ENCODE peak calls at places on chromosomes 3 and 15, in four cellular contexts. One of them, this sample, is unnamed.

GRCh38 chr15:63349156-63349555 is 32.5 kb downstream of the CA12 start:
- DNase-seq in HepG2: no peak
- DNase-seq in K562: no peak
- DNase-seq in GM12878: no peak
- DNase-seq in this sample: no peak

GRCh38 chr3:97658670-97659285 is 105.8 kb upstream of the ARL6 start:
- DNase-seq in HepG2: peak; percentile 21
- DNase-seq in K562: peak; percentile 3
- DNase-seq in GM12878: no peak
- DNase-seq in this sample: no peak

GRCh38 chr3:32276279-32276841 is 37.9 kb downstream of the CMTM8 start:
- DNase-seq in HepG2: peak; percentile 67
- DNase-seq in K562: no peak
- DNase-seq in GM12878: no peak
- DNase-seq in this sample: no peak

GRCh38 chr3:49476563-49476962 is 6.5 kb downstream of the DAG1 start:
- DNase-seq in HepG2: no peak
- DNase-seq in K562: no peak
- DNase-seq in GM12878: peak; percentile 65
- DNase-seq in this sample: no peak

GRCh38 chr3:150371741-150372254 is 36.3 kb upstream of the TSC22D2 start:
- DNase-seq in HepG2: peak; percentile 85
- DNase-seq in K562: peak; percentile 58
- DNase-seq in GM12878: no peak
- DNase-seq in this sample: no peak

GRCh38 chr15:63288778-63289378 is 11.5 kb downstream of the APH1B start:
- DNase-seq in HepG2: peak; percentile 52
- DNase-seq in K562: peak; percentile 69
- DNase-seq in GM12878: no peak
- DNase-seq in this sample: no peak

GRCh38 chr3:171982829-171983228 is 56.5 kb upstream of the FNDC3B start:
- DNase-seq in HepG2: no peak
- DNase-seq in K562: no peak
- DNase-seq in GM12878: no peak
- DNase-seq in this sample: no peak

GRCh38 chr3:153070153-153070868 is 91.7 kb upstream of the RAP2B start:
- DNase-seq in HepG2: no peak
- DNase-seq in K562: peak; percentile 44
- DNase-seq in GM12878: no peak
- DNase-seq in this sample: no peak

GRCh38 chr3:127545711-127546457 is 44.6 kb downstream of the TPRA1 start:
- DNase-seq in HepG2: no peak
- DNase-seq in K562: no peak
- DNase-seq in GM12878: no peak
- DNase-seq in this sample: no peak

GRCh38 chr3:177529716-177530335 is 332.5 kb upstream of the TBL1XR1 start:
- DNase-seq in HepG2: no peak
- DNase-seq in K562: no peak
- DNase-seq in GM12878: no peak
- DNase-seq in this sample: no peak

GRCh38 chr15:57411945-57412768 is 35.9 kb downstream of the CGNL1 start:
- DNase-seq in HepG2: no peak
- DNase-seq in K562: no peak
- DNase-seq in GM12878: no peak
- DNase-seq in this sample: no peak

GRCh38 chr3:55373413-55373812 is 113.7 kb downstream of the WNT5A start:
- DNase-seq in HepG2: no peak
- DNase-seq in K562: no peak
- DNase-seq in GM12878: no peak
- DNase-seq in this sample: no peak

GRCh38 chr3:30628931-30629590 is 22.7 kb downstream of the TGFBR2 start:
- DNase-seq in HepG2: no peak
- DNase-seq in K562: no peak
- DNase-seq in GM12878: no peak
- DNase-seq in this sample: no peak

GRCh38 chr3:34019158-34019557 is 220.7 kb downstream of the PDCD6IP start:
- DNase-seq in HepG2: no peak
- DNase-seq in K562: no peak
- DNase-seq in GM12878: no peak
- DNase-seq in this sample: no peak

GRCh38 chr3:88222343-88222742 is 72.6 kb downstream of the C3orf38 start:
- DNase-seq in HepG2: no peak
- DNase-seq in K562: no peak
- DNase-seq in GM12878: no peak
- DNase-seq in this sample: no peak

GRCh38 chr3:60610441-60611112 is 640.7 kb downstream of the FHIT start:
- DNase-seq in HepG2: no peak
- DNase-seq in K562: no peak
- DNase-seq in GM12878: no peak
- DNase-seq in this sample: no peak

GRCh38 chr3:45059132-45059531 is 33.0 kb downstream of the CLEC3B start:
- DNase-seq in HepG2: no peak
- DNase-seq in K562: no peak
- DNase-seq in GM12878: no peak
- DNase-seq in this sample: no peak

GRCh38 chr15:23648920-23649515 is 1.4 kb upstream of the MAGEL2 start:
- DNase-seq in HepG2: peak; percentile 16
- DNase-seq in K562: peak; percentile 58
- DNase-seq in GM12878: no peak
- DNase-seq in this sample: peak; percentile 67

GRCh38 chr15:65081758-65082157 is 5.2 kb downstream of the KBTBD13 start:
- DNase-seq in HepG2: no peak
- DNase-seq in K562: no peak
- DNase-seq in GM12878: no peak
- DNase-seq in this sample: no peak

GRCh38 chr3:73540969-73541740 is 83.6 kb downstream of the PDZRN3 start:
- DNase-seq in HepG2: no peak
- DNase-seq in K562: no peak
- DNase-seq in GM12878: no peak
- DNase-seq in this sample: no peak

GRCh38 chr3:161274691-161275298 is 53.7 kb downstream of the NMD3 start:
- DNase-seq in HepG2: peak; percentile 51
- DNase-seq in K562: peak; percentile 45
- DNase-seq in GM12878: no peak
- DNase-seq in this sample: peak; percentile 54
- TF ChIP-seq NR2C2 in HepG2: no peak
- TF ChIP-seq NR2C2 in K562: no peak
- TF ChIP-seq NR2C2 in GM12878: no peak
- TF ChIP-seq NR2C2 in this sample: no peak

GRCh38 chr15:69824075-69824876 is 273.4 kb downstream of the TLE3 start:
- DNase-seq in HepG2: no peak
- DNase-seq in K562: no peak
- DNase-seq in GM12878: no peak
- DNase-seq in this sample: no peak
- TF ChIP-seq USF2 in HepG2: no peak
- TF ChIP-seq USF2 in K562: no peak
- TF ChIP-seq USF2 in GM12878: no peak
- TF ChIP-seq USF2 in this sample: no peak

DNA sequence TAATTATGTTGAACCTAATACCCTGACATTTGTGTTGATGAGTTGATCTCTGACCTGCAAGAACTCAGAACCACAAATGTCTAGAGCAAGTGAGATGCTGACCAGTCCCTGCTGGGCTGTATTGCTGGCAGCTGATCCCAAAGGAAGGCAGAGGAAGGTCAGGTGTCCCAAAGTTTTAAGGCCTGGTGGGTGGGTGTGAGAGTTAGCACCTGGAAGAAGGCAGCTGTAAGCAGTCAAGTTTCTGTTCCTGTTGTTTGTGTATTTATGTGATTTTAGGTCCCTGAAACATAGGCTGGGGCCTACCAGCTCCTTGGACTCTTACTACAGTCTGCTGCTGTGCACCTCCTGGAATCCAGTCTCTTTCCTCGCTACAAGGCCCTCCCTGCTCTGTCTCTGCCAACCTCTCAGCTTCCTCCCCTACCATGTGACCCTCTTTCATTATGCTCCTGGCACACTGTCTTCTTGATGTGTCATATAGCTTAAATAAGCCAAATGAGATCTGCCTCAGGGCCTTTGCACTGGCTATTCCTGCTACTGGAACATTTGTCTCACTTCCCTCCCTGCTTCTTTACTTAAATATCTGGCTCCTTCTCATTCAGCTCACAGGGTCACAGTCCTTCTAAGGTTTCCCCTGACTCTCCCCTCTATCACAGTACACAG is 31.0 kb upstream of the ATOSA start:
- DNase-seq in HepG2: no peak
- DNase-seq in K562: no peak
- DNase-seq in GM12878: peak; percentile 8
- DNase-seq in this sample: no peak
- TF ChIP-seq NR2C2 in HepG2: no peak
- TF ChIP-seq NR2C2 in K562: no peak
- TF ChIP-seq NR2C2 in GM12878: no peak
- TF ChIP-seq NR2C2 in this sample: no peak

GRCh38 chr3:191901746-191902145 is 440.8 kb downstream of the PYDC2 start:
- DNase-seq in HepG2: no peak
- DNase-seq in K562: no peak
- DNase-seq in GM12878: no peak
- DNase-seq in this sample: no peak
- TF ChIP-seq USF2 in HepG2: no peak
- TF ChIP-seq USF2 in K562: no peak
- TF ChIP-seq USF2 in GM12878: no peak
- TF ChIP-seq USF2 in this sample: no peak

DNA sequence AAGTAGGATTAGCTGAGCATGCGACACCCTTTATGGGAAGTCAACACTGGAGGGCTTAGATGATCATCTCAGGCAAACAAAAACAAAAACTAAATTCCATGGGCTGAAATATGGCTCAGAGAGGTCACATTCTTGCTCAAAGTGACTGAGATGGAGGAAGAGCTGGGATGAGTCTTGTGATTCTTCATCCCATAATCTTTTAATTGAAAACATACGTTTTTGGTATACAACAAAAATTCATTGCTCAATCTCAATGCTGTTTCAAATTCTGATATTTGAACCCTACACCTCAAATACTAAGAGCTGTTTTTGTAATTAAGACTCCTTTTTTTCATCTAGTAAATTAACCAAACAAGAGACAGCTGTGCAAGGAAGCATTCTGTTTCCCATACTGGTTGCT is 257.0 kb downstream of the NR1D2 start:
- DNase-seq in HepG2: no peak
- DNase-seq in K562: no peak
- DNase-seq in GM12878: no peak
- DNase-seq in this sample: no peak
- TF ChIP-seq NR2C2 in HepG2: no peak
- TF ChIP-seq NR2C2 in K562: no peak
- TF ChIP-seq NR2C2 in GM12878: no peak
- TF ChIP-seq NR2C2 in this sample: no peak

DNA sequence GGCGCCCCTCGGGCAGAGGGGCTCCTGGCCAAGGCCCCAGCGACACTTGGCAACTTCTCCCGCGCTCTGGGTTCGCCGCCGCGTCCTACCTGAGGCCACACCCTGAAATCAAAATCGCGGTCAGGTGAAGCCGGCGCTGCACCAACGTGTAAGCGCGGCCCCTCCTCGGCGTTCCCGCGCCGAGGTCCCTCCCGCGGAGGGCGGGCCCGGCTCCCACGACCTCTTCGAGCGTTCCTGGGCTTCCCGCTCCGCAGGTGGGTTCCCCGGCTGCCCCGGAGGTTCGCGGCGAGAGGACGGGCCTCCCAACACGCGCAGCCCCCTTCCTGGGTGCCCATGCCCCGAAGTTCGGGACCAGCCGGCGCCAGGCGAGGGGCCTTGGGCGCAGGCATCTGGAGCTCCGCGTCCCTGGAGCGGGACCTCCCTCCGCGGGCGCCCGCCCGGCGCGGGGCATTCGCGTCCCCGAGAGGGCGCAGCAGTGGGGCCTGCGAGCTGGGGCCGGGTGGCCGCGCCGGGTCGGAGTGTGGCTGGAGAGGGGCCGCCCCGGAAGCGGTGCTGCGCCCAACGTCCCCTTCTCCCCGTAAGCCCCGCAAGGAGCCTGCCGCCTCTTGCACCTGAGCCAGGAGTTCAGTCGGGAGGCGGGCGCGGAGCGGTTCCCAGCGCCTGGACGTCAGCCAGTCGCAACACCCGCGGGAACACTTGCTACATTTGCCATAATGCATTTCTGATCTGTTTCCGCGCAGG is 13.7 kb downstream of the PAK6 start:
- DNase-seq in HepG2: no peak
- DNase-seq in K562: no peak
- DNase-seq in GM12878: no peak
- DNase-seq in this sample: peak; percentile 68
- TF ChIP-seq USF2 in HepG2: no peak
- TF ChIP-seq USF2 in K562: no peak
- TF ChIP-seq USF2 in GM12878: no peak
- TF ChIP-seq USF2 in this sample: peak; percentile 49

GRCh38 chr3:9064251-9064650 is 101.0 kb upstream of the RAD18 start:
- DNase-seq in HepG2: no peak
- DNase-seq in K562: no peak
- DNase-seq in GM12878: no peak
- DNase-seq in this sample: no peak
- TF ChIP-seq NR2C2 in HepG2: no peak
- TF ChIP-seq NR2C2 in K562: no peak
- TF ChIP-seq NR2C2 in GM12878: no peak
- TF ChIP-seq NR2C2 in this sample: no peak

GRCh38 chr15:41734079-41734478 is 40.2 kb upstream of the MAPKBP1 start:
- DNase-seq in HepG2: no peak
- DNase-seq in K562: no peak
- DNase-seq in GM12878: no peak
- DNase-seq in this sample: no peak
- TF ChIP-seq USF2 in HepG2: no peak
- TF ChIP-seq USF2 in K562: no peak
- TF ChIP-seq USF2 in GM12878: no peak
- TF ChIP-seq USF2 in this sample: no peak

DNA sequence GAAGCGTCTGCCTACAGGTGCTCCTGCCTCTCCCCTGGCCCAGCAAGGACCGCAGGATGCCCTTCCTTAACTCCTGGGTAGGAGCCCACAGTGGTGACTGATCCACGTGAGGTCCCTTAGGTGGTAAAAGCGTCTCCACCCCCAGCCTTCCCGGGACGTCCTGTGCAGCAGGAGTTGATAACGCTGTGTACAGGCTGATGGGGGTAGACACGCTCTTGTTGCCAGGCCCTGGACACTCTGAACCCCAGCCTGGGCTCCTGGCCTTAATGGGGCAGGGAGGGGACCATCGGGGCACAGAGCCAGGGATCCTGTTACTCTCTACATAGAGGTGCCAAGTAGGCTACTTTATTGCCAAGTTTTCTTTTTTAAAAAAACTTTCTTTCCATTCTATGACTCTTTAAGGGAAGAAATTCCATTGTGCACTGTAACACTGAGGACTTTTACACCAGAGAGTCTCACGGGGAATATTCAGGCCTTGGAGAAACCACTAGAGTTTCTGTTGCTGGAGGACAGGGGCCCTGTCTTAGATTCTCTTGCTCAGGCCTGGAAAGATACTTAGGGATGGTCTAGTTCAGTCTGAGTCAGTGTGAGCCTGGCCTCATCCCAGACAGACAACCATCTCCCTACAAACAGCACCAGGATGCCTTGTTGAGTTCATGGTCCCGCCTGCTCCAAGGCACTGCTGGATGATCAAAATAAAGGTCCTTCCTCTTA is 104.3 kb upstream of the RNU6-1 start:
- DNase-seq in HepG2: no peak
- DNase-seq in K562: no peak
- DNase-seq in GM12878: no peak
- DNase-seq in this sample: no peak
- TF ChIP-seq NR2C2 in HepG2: no peak
- TF ChIP-seq NR2C2 in K562: no peak
- TF ChIP-seq NR2C2 in GM12878: no peak
- TF ChIP-seq NR2C2 in this sample: no peak

This sample was measured in WTC11.